ENCODE peak calls at places on chromosome 5, in four cellular contexts. One of them, this sample, is unnamed. For H3K4me1, the result is how much of the 10 kb centered on the place peaks cover.

GRCh38 chr5:915946-916345 is 23.3 kb downstream of the TRIP13 start:
- DNase-seq in IMR-90: no peak
- DNase-seq in HCT116: no peak
- DNase-seq in breast epithelium: no peak
- DNase-seq in this sample: no peak

GRCh38 chr5:54689411-54690251 is 172.1 kb downstream of the SNX18 start:
- DNase-seq in IMR-90: no peak
- DNase-seq in HCT116: no peak
- DNase-seq in breast epithelium: no peak
- DNase-seq in this sample: no peak

GRCh38 chr5:180120221-180121101 is 48.9 kb upstream of the RNF130 start:
- DNase-seq in breast epithelium: peak
- DNase-seq in IMR-90: no peak
- DNase-seq in HCT116: no peak
- DNase-seq in this sample: no peak

GRCh38 chr5:136063778-136064465 is 35.1 kb downstream of the TGFBI start:
- DNase-seq in IMR-90: no peak
- DNase-seq in breast epithelium: no peak
- DNase-seq in HCT116: no peak
- DNase-seq in this sample: no peak

GRCh38 chr5:157290981-157291711 is 25.2 kb downstream of the CYFIP2 start:
- DNase-seq in breast epithelium: no peak
- DNase-seq in IMR-90: no peak
- DNase-seq in HCT116: no peak
- DNase-seq in this sample: no peak

GRCh38 chr5:1474875-1475543 is 29.8 kb upstream of the SLC6A3 start:
- DNase-seq in HCT116: no peak
- DNase-seq in breast epithelium: peak
- DNase-seq in IMR-90: no peak
- DNase-seq in this sample: no peak

GRCh38 chr5:168317521-168318147 is 26.2 kb downstream of the WWC1 start:
- DNase-seq in breast epithelium: no peak
- DNase-seq in HCT116: peak
- DNase-seq in IMR-90: peak
- DNase-seq in this sample: no peak

GRCh38 chr5:140342287-140342686 is 4.1 kb downstream of the HBEGF start:
- DNase-seq in HCT116: no peak
- DNase-seq in breast epithelium: no peak
- DNase-seq in IMR-90: no peak
- DNase-seq in this sample: no peak

GRCh38 chr5:40689442-40689841 is 9.7 kb downstream of the PTGER4 start:
- DNase-seq in HCT116: peak
- DNase-seq in IMR-90: peak
- DNase-seq in breast epithelium: no peak
- DNase-seq in this sample: no peak

GRCh38 chr5:80871541-80871961 is 88.6 kb upstream of the RASGRF2 start:
- DNase-seq in HCT116: peak
- DNase-seq in IMR-90: peak
- DNase-seq in breast epithelium: no peak
- DNase-seq in this sample: no peak

GRCh38 chr5:1751864-1752822 is 47.5 kb downstream of the MRPL36 start:
- DNase-seq in breast epithelium: peak
- DNase-seq in IMR-90: no peak
- DNase-seq in HCT116: no peak
- DNase-seq in this sample: no peak

GRCh38 chr5:176994460-176995121 is 12.0 kb downstream of the UIMC1 start:
- DNase-seq in HCT116: no peak
- DNase-seq in IMR-90: peak
- DNase-seq in breast epithelium: no peak
- DNase-seq in this sample: no peak

GRCh38 chr5:10674582-10674981 is 86.5 kb downstream of the DAP start:
- DNase-seq in breast epithelium: no peak
- DNase-seq in HCT116: no peak
- DNase-seq in IMR-90: no peak
- DNase-seq in this sample: no peak

GRCh38 chr5:10675177-10675700 is 85.8 kb downstream of the DAP start:
- DNase-seq in IMR-90: no peak
- DNase-seq in HCT116: no peak
- DNase-seq in breast epithelium: no peak
- DNase-seq in this sample: no peak

GRCh38 chr5:10672285-10673044 is 88.6 kb downstream of the DAP start:
- DNase-seq in breast epithelium: no peak
- DNase-seq in IMR-90: no peak
- DNase-seq in HCT116: no peak
- DNase-seq in this sample: no peak

GRCh38 chr5:10674096-10674495 is 86.9 kb downstream of the DAP start:
- DNase-seq in HCT116: no peak
- DNase-seq in IMR-90: no peak
- DNase-seq in breast epithelium: no peak
- DNase-seq in this sample: no peak

DNA sequence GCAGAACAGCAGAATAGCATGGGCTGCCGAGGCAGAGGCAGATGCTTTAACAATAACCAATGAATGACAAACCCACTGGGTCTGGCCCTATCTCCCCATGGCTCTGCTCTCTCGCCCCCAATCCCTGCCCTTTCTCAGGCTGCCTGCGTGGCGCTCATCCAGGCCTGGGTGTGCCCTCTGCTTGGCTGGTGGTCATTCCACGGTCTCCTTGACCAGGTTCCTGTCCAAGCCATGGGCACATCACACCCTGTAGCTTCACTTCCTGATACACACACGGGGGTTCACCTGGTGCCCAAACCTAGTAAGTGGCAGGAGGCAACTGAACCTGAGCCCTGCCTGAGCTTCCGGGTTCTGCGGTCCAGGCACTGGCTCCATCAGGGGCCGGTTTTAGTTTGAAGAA is 87.6 kb downstream of the DAP start:
- DNase-seq in breast epithelium: no peak
- DNase-seq in IMR-90: no peak
- DNase-seq in HCT116: no peak
- DNase-seq in this sample: no peak
- TF ChIP-seq POLR2A in breast epithelium: no peak
- TF ChIP-seq POLR2A in IMR-90: no peak
- TF ChIP-seq POLR2A in HCT116: no peak
- TF ChIP-seq POLR2A in this sample: no peak

GRCh38 chr5:95669985-95670384 is 12.8 kb downstream of the SPATA9 start:
- DNase-seq in IMR-90: no peak
- DNase-seq in breast epithelium: no peak
- DNase-seq in HCT116: no peak
- DNase-seq in this sample: no peak

GRCh38 chr5:95670568-95670967 is 12.2 kb downstream of the SPATA9 start:
- DNase-seq in IMR-90: peak
- DNase-seq in HCT116: no peak
- DNase-seq in breast epithelium: no peak
- DNase-seq in this sample: no peak

GRCh38 chr5:95668728-95669127 is 14.1 kb downstream of the SPATA9 start:
- DNase-seq in IMR-90: peak
- DNase-seq in breast epithelium: no peak
- DNase-seq in HCT116: no peak
- DNase-seq in this sample: no peak

GRCh38 chr5:95669540-95669939 is 13.3 kb downstream of the SPATA9 start:
- DNase-seq in breast epithelium: no peak
- DNase-seq in IMR-90: peak
- DNase-seq in HCT116: no peak
- DNase-seq in this sample: peak

DNA sequence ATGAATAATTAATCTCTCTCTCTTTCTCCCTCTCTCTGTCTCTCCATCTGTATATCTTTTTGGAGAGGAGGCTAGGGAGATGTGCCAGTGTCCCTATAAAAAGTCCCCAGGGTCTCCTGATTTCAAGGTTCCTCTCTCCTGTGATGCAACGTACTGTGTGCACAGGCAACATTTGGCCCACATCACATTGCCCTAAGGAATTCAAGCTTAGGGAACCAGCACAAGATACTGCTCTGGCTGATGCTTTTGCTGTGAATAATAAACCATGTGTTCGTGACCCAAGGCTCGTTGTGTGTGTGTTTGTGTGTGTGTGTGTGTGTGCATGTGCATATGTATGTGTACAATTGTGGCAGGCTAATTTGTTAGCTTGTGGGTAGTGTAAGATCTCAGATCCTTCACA is 9.7 kb downstream of the SPATA9 start:
- DNase-seq in HCT116: no peak
- DNase-seq in breast epithelium: no peak
- DNase-seq in IMR-90: peak
- DNase-seq in this sample: no peak
- H3K4me1 ChIP-seq in HCT116: under half
- H3K4me1 ChIP-seq in breast epithelium: under half
- H3K4me1 ChIP-seq in IMR-90: under half
- H3K4me1 ChIP-seq in this sample: under half

GRCh38 chr5:65624025-65624569 is at the start of gene TRIM23:
- DNase-seq in IMR-90: peak
- DNase-seq in breast epithelium: peak
- DNase-seq in HCT116: peak
- DNase-seq in this sample: no peak
- TF ChIP-seq POLR2A in IMR-90: peak
- TF ChIP-seq POLR2A in breast epithelium: no peak
- TF ChIP-seq POLR2A in HCT116: peak
- TF ChIP-seq POLR2A in this sample: no peak

GRCh38 chr5:73692981-73693380 is 67.0 kb downstream of the ARHGEF28 start:
- DNase-seq in HCT116: no peak
- DNase-seq in breast epithelium: no peak
- DNase-seq in IMR-90: no peak
- DNase-seq in this sample: no peak
- H3K4me1 ChIP-seq in HCT116: under half
- H3K4me1 ChIP-seq in breast epithelium: under half
- H3K4me1 ChIP-seq in IMR-90: under half
- H3K4me1 ChIP-seq in this sample: under half

DNA sequence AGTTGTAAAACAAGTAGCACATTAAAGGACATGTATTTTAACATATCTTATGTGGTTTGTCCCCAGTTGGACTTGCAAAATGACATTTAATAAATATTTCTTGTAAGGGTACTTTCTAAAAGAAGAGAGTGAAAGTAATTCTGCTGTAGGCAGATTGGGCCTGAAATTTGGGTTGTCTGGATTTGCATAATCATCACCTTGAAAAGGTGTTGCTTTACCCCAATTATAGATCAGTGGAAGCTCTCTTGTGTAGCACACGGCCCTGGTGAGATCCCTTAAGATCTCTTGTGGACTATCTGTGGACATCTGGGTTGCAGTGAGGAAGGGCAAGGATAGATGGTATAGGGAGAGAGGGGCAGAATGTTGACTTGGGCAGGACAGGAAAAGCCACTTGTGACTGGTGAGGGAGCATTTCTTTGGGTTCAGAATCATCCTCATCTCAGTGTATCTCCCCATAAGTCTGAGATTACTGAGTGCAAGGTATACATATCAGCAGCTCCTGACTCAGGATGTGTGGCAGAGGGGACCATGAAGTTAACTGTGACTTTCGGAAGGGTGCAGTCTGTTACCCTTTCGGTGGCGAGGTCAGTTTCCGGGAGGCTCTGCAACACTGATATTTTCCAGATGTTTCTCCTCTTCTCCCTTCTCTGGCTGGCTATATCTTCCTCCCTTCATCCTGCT is 2.0 kb upstream of the TNFAIP8 start:
- DNase-seq in breast epithelium: no peak
- DNase-seq in IMR-90: no peak
- DNase-seq in HCT116: no peak
- DNase-seq in this sample: no peak
- TF ChIP-seq POLR2A in breast epithelium: no peak
- TF ChIP-seq POLR2A in IMR-90: no peak
- TF ChIP-seq POLR2A in HCT116: no peak
- TF ChIP-seq POLR2A in this sample: no peak

GRCh38 chr5:172859966-172860365 is 25.9 kb downstream of the ERGIC1 start:
- DNase-seq in IMR-90: no peak
- DNase-seq in breast epithelium: no peak
- DNase-seq in HCT116: no peak
- DNase-seq in this sample: no peak
- H3K4me1 ChIP-seq in IMR-90: half or more
- H3K4me1 ChIP-seq in breast epithelium: under half
- H3K4me1 ChIP-seq in HCT116: under half
- H3K4me1 ChIP-seq in this sample: half or more

DNA sequence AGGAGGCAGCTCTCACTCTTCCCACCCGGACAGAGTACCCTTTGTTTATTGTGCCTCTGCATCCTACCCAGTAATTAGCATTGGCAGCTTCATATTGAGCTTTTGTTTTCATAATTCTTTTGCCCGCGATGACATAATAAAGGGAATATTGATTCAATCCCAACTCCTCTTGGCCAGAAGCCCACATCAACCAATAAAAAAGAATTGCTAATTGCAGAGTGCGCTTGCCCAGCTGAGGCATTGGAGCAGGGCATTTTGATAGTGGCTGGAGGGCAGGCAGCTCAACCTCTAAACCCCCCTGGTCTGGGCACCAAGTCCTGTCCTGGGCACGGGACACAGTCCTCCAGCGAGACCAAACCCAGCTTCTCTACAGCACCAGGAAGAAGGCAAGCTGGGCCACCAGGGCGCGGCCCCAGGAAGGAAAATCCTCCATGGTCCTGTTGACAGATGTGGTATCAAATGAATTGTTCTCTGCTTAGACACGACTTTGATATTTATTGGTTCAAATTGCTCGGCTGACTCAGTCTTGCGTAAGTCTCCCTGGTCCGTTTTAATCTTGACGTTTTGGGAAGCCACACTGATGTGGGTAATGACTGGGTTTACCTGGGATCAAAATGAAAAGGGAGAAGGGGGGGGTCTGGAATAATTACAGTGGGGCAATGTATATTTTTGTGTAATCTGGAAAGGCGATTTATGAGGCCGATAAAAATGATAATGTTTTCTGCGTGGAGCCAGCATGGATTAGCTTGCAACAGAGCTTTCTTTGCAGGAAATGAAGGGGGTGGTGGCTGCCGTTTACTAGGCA is 220.7 kb upstream of the MSX2 start:
- DNase-seq in HCT116: peak
- DNase-seq in IMR-90: peak
- DNase-seq in breast epithelium: no peak
- DNase-seq in this sample: no peak
- TF ChIP-seq POLR2A in HCT116: no peak
- TF ChIP-seq POLR2A in IMR-90: no peak
- TF ChIP-seq POLR2A in breast epithelium: no peak
- TF ChIP-seq POLR2A in this sample: no peak

This sample was measured in vagina.